ENCODE peak calls at places on chromosomes 7 and 10, in four cellular contexts. B is IMR-90, T is SK-N-SH, J is lung. Q is an unnamed sample. For H3K4me1, the result is how much of the 10 kb centered on the place peaks cover.

GRCh38 chr10:17981766-17982380 is 30.2 kb downstream of the SLC39A12 start:
- DNase-seq in B (peak), T (no peak), J (no peak), Q (no peak)

GRCh38 chr7:46776790-46777189 is 805.1 kb downstream of the TNS3 start:
- DNase-seq in B (peak), T (no peak), J (no peak), Q (no peak)

GRCh38 chr10:25504838-25505237 is 330.0 kb downstream of the GPR158 start:
- DNase-seq in B (no peak), T (no peak), J (no peak), Q (no peak)

GRCh38 chr7:136617176-136617575 is 251.3 kb upstream of the CHRM2 start:
- DNase-seq in B (peak), T (no peak), J (no peak), Q (no peak)

GRCh38 chr7:11749629-11750028 is 82.4 kb downstream of the THSD7A start:
- DNase-seq in B (no peak), T (no peak), J (no peak), Q (no peak)

GRCh38 chr7:157516911-157517781 is 180.3 kb downstream of the DNAJB6 start:
- DNase-seq in B (no peak), T (no peak), J (no peak), Q (peak)

GRCh38 chr10:88952647-88953111 is at the start of gene ACTA2:
- DNase-seq in B (peak), T (peak), J (no peak), Q (no peak)

GRCh38 chr10:62618576-62619408 is 185.7 kb upstream of the ADO start:
- DNase-seq in B (peak), T (no peak), J (peak), Q (no peak)

GRCh38 chr10:7388602-7389001 is 22.2 kb downstream of the SFMBT2 start:
- DNase-seq in B (no peak), T (no peak), J (no peak), Q (no peak)

DNA sequence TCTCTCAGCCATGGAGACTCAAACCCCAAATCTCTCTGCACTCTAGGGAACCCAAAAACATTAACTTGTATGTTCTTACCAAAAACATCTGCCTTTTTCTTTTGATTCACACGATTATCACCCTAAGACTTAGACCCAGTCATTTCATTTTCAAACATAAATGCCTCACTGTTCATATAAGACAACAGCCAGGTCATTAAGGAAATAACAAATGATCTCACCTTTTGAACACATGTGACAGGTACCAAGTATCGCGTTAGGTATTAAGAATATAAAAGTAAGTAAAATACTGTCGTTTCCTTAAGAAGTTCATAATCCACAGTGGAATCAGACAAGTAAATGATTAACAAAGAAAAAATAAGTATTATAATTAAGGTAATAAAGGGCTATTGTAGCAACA is 8.8 kb downstream of the TM9SF3 start:
- DNase-seq in B (no peak), T (no peak), J (no peak), Q (no peak)
- H3K4me1 ChIP-seq in B (under half), T (under half), J (under half), Q (under half)

DNA sequence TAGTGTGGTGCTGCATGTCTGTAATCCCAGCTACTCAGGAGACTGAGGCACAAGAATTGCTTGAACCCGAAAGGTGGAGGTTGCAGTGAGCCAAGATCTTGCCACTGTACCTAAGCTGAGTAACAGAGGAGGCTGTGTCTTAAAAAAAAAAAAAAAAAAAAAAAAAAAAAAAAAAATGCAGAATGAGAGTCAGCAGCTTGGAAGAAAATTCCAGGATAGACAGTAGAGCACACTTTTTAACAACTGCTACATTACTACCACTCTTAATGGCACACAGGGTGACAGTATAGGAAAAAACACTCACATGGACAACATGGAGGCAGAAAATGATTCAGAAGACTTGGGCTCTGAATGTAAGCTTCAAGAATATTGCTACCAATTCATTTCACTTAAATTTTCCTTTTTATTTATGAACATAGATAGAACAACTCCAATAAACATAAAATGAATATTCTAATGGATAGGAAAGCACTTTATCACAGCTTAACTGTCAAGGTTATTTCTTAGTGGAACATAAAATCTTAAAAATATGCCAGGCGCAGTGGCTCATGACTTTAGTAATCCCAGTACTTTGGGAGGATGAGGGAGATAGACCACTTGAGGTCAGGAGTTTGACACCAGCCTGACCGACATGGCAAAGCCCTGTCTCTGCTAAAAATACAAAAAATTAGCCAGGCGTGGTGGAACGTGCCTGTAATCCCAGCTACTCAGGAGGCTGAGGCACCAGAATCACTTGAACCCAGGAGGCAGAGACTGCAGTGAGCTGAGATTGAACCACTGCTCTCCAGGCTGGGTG is 31.5 kb downstream of the CHCHD3 start:
- DNase-seq in B (no peak), T (no peak), J (no peak), Q (no peak)
- H3K27ac ChIP-seq in B (no peak), T (no peak), J (no peak), Q (no peak)

GRCh38 chr7:3895341-3895740 is 594.3 kb downstream of the SDK1 start:
- DNase-seq in B (no peak), T (no peak), J (no peak), Q (no peak)
- TF ChIP-seq CTCF in B (no peak), T (no peak), J (no peak), Q (no peak)

GRCh38 chr10:2926918-2927660 is 140.3 kb upstream of the PFKP start:
- DNase-seq in B (no peak), T (no peak), J (no peak), Q (peak)

GRCh38 chr10:2928219-2928840 is 139.0 kb upstream of the PFKP start:
- DNase-seq in B (peak), T (peak), J (peak), Q (peak)

GRCh38 chr10:2924425-2924824 is 142.9 kb upstream of the PFKP start:
- DNase-seq in B (no peak), T (no peak), J (no peak), Q (peak)

GRCh38 chr10:2921956-2922680 is 145.2 kb upstream of the PFKP start:
- DNase-seq in B (peak), T (peak), J (no peak), Q (peak)

DNA sequence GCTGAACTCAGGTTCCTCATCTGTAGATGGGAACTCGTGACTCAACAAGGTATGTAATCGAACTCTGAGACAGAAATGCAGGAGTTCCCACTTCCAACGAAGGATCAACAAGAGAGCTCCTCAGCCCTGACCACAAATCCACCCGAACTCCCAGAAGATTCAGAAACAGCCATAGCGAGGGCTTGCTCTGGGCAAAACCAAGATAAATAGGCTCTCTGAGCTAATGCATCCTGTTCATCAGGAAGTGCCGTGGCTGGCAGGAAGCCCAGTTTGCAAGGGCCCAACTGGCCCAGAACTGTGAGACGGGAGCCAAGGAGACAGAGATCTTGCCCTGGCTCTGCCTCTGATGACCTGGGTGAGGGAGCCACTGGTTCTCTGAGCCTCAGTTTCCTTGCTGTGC is 141.7 kb upstream of the PFKP start:
- DNase-seq in B (peak), T (no peak), J (peak), Q (peak)
- H3K4me1 ChIP-seq in B (under half), T (under half), J (under half), Q (under half)

GRCh38 chr10:87925570-87925969 is 62.1 kb downstream of the PTEN start:
- DNase-seq in B (no peak), T (no peak), J (no peak), Q (no peak)

GRCh38 chr10:87923233-87923632 is 59.8 kb downstream of the PTEN start:
- DNase-seq in B (no peak), T (no peak), J (no peak), Q (no peak)

GRCh38 chr10:87918254-87918859 is 54.9 kb downstream of the PTEN start:
- DNase-seq in B (no peak), T (no peak), J (no peak), Q (no peak)

GRCh38 chr10:87920538-87920937 is 57.1 kb downstream of the PTEN start:
- DNase-seq in B (no peak), T (no peak), J (no peak), Q (no peak)

GRCh38 chr10:87921934-87922688 is 58.7 kb downstream of the PTEN start:
- DNase-seq in B (no peak), T (no peak), J (no peak), Q (no peak)
- H3K27ac ChIP-seq in B (no peak), T (no peak), J (no peak), Q (no peak)

GRCh38 chr7:99472561-99473314 is at the start of gene ZNF789:
- DNase-seq in B (peak), T (peak), J (peak), Q (peak)
- TF ChIP-seq CTCF in B (no peak), T (no peak), J (no peak), Q (peak)

DNA sequence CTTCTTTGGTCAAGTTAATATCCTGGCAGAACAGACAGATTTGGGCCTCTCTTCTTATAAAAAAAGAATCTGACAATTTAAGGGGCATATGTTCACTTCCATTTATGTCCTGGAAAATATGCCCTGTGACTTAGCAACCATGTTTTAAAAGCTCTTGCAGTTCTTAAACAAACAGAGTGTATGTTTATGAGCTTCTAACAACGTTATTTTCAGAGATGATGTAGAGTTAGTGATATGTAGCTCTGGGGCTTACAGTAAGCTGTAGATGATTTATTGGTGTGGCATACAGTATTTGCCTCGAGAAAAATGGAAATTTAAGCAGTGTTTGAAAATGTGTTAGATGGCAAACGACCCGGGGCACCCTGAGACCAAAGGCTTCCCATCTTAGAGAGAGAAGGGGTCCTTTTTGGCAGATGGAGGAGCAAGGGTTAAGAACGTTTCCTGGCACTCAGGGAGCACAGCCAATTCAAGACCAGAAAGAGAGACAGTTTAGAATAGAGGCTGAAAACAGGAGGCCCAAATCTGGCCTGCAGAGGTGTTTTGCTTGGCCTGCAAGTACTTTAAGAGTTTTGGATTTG is 397.5 kb downstream of the KCNMA1 start:
- DNase-seq in B (peak), T (no peak), J (no peak), Q (no peak)
- H3K4me1 ChIP-seq in B (under half), T (under half), J (under half), Q (under half)

DNA sequence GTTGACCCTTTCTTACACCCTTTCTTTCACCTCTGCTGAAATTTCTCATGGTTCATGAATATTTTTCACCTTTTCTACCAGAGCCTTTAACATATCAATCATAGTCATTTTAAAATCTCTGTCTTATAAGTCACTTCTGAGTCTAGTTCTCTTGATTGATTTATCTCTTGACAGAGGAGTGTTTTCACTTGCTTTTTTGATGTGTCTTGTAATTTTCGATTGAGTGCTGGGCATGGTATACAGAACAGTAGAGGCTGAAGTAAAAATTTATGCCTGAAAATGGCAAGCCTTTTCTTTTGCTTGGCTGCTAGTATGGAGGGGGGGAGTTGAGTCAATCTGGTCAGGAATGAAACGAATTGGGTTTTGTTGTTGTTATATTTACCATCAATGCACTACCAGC is 41.2 kb upstream of the NPTX2 start:
- DNase-seq in B (no peak), T (no peak), J (no peak), Q (no peak)
- H3K27ac ChIP-seq in B (no peak), T (no peak), J (no peak), Q (no peak)